ENCODE peak calls at places on chromosomes 1 and 21, in six cellular contexts. K is spleen, F is ovary, C is right lobe of liver, P is esophagus squamous epithelium, Y is adrenal gland. Q is an unnamed sample. For H3K36me3, the result is how much of the 10 kb centered on the place peaks cover.

GRCh38 chr1:66244429-66244828 is 289.5 kb upstream of the SGIP1 start:
- DNase-seq in K (no peak), F (no peak), C (no peak), P (no peak), Y (no peak), Q (no peak)

GRCh38 chr1:93720931-93721614 is 39.4 kb upstream of the BCAR3 start:
- DNase-seq in K (no peak), F (no peak), C (no peak), P (no peak), Y (no peak), Q (no peak)

GRCh38 chr1:228768345-228768717 is 33.1 kb downstream of the RHOU start:
- DNase-seq in K (no peak), F (no peak), C (no peak), P (no peak), Y (no peak), Q (no peak)

GRCh38 chr1:22507582-22507981 is 55.7 kb upstream of the EPHA8 start:
- DNase-seq in K (no peak), F (no peak), C (no peak), P (no peak), Y (no peak), Q (no peak)

GRCh38 chr1:21532992-21533534 is 23.8 kb downstream of the ALPL start:
- DNase-seq in K (no peak), F (no peak), C (no peak), P (no peak), Y (no peak), Q (no peak)

GRCh38 chr1:161006563-161006962 is 14.4 kb downstream of the F11R start:
- DNase-seq in K (no peak), F (no peak), C (no peak), P (no peak), Y (no peak), Q (no peak)

GRCh38 chr1:208265525-208265924 is 21.3 kb upstream of the PLXNA2 start:
- DNase-seq in K (no peak), F (no peak), C (no peak), P (no peak), Y (no peak), Q (no peak)

GRCh38 chr1:92484472-92485373 is 2.0 kb downstream of the GFI1 start:
- DNase-seq in K (peak), F (peak), C (peak), P (no peak), Y (peak), Q (peak)

GRCh38 chr21:34932233-34932632 is 116.9 kb downstream of the RUNX1 start:
- DNase-seq in K (no peak), F (no peak), C (no peak), P (no peak), Y (no peak), Q (no peak)

GRCh38 chr1:236141447-236142357 is 637 bp upstream of the GPR137B start:
- DNase-seq in K (peak), F (peak), C (no peak), P (no peak), Y (no peak), Q (peak)

GRCh38 chr1:25820247-25821111 is 725 bp downstream of the MTFR1L start:
- DNase-seq in K (peak), F (no peak), C (peak), P (no peak), Y (peak), Q (peak)

GRCh38 chr1:6623269-6623965 is 1.3 kb upstream of the THAP3 start:
- DNase-seq in K (no peak), F (no peak), C (no peak), P (no peak), Y (peak), Q (no peak)

GRCh38 chr1:241605146-241605805 is 34.9 kb downstream of the CHML start:
- DNase-seq in K (no peak), F (no peak), C (no peak), P (no peak), Y (no peak), Q (no peak)
- TF ChIP-seq CTCF in K (no peak), F (no peak), C (no peak), P (no peak), Y (no peak), Q (no peak)

GRCh38 chr1:46242918-46243317 is 4.6 kb upstream of the RAD54L start:
- DNase-seq in K (no peak), F (no peak), C (no peak), P (no peak), Y (no peak), Q (no peak)

GRCh38 chr1:46244656-46245371 is 2.7 kb upstream of the RAD54L start:
- DNase-seq in K (no peak), F (no peak), C (no peak), P (no peak), Y (no peak), Q (no peak)

GRCh38 chr1:46248122-46248920 is 758 bp downstream of the RAD54L start:
- DNase-seq in K (peak), F (peak), C (peak), P (no peak), Y (peak), Q (peak)

GRCh38 chr1:46246548-46247432 is 773 bp upstream of the RAD54L start:
- DNase-seq in K (peak), F (no peak), C (no peak), P (no peak), Y (peak), Q (peak)

GRCh38 chr1:46247433-46248121 is at the start of gene RAD54L:
- DNase-seq in K (peak), F (peak), C (peak), P (peak), Y (peak), Q (peak)
- TF ChIP-seq POLR2A in K (no peak), F (no peak), C (no peak), P (no peak), Y (no peak), Q (no peak)

DNA sequence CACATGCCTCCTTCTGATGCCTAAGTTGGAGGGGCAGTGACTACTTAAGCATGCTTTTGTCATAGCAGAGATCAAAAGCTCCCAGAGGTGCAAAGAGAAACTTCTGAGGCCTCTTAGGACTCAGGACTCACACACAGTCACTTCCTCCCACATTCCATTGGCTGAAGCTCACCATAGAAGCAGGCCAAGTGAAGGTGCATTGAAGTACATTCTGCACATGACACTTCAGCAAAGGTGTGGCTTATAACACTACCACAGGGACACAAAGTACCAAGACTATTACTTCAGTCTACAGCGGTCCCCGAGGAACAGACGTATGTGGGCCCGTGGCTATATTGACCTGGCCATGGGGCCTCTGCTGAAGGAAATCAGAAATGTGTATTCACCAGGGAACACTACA is 2.5 kb upstream of the POGK start:
- DNase-seq in K (no peak), F (no peak), C (no peak), P (no peak), Y (no peak), Q (no peak)
- H3K36me3 ChIP-seq in K (under half), F (under half), C (under half), P (under half), Y (under half), Q (under half)

GRCh38 chr1:233032916-233033315 is 82.5 kb downstream of the NTPCR start:
- DNase-seq in K (no peak), F (no peak), C (no peak), P (no peak), Y (no peak), Q (no peak)
- TF ChIP-seq CTCF in K (no peak), F (no peak), C (no peak), P (no peak), Y (no peak), Q (no peak)

Q was measured in transverse colon.